ENCODE peak calls at places on chromosome 22, in nine cellular contexts. H is HEK293T; E is COR-L47; B is mesendoderm; X is KBM-7; P is astrocyte of the spinal cord; W is stimulated activated CD8-positive, alpha-beta memory T cell treated with anti-CD3 and anti-CD28 coated beads, Interleukin-7, amount 100 ng/mL, for 1 hour; J is WTC11; T is activated CD4-positive, alpha-beta memory T cell treated with anti-CD3 and anti-CD28 coated beads, Interleukin-2, amount 10 ng/mL, durations not matched to agents 7 days and 5 days. L is an unnamed sample.
A peak's percentile ranks its signal among the peaks of the same experiment; 100 is the strongest.

GRCh38 chr22:43859176-43859575 is 3.1 kb downstream of the SULT4A1 start:
- DNase-seq in H (no peak), X (no peak), W (no peak), E (no peak), P (no peak), T (no peak), B (no peak), J (no peak), L (no peak)

GRCh38 chr22:17105143-17106129 is 15.7 kb downstream of the TMEM121B start:
- DNase-seq in X (no peak), B (no peak), H (no peak), W (no peak), E (no peak), P (no peak), T (no peak), J (no peak), L (peak; percentile 27)

GRCh38 chr22:28279888-28280287 is 360.8 kb upstream of the PITPNB start:
- DNase-seq in T (no peak), P (no peak), J (no peak), B (no peak), X (no peak), E (no peak), H (no peak), W (no peak), L (no peak)

GRCh38 chr22:47850644-47851151 is 1088.2 kb downstream of the TBC1D22A start:
- DNase-seq in B (peak; percentile 66), P (peak; percentile 15), T (no peak), X (no peak), H (no peak), W (no peak), J (no peak), E (peak; percentile 20), L (no peak)

GRCh38 chr22:46546466-46547178 is 9.2 kb upstream of the CELSR1 start:
- DNase-seq in E (no peak), J (no peak), W (no peak), B (no peak), H (no peak), P (peak; percentile 42), T (no peak), X (no peak), L (no peak)

GRCh38 chr22:48236261-48236660 is 1473.8 kb downstream of the TBC1D22A start:
- DNase-seq in H (no peak), T (no peak), B (no peak), E (no peak), X (no peak), W (no peak), P (no peak), J (no peak), L (no peak)

GRCh38 chr22:46072030-46072881 is 78.1 kb upstream of the PPARA start:
- DNase-seq in W (no peak), J (peak; percentile 63), H (peak; percentile 32), E (no peak), P (peak; percentile 57), B (peak; percentile 15), X (peak; percentile 67), T (peak; percentile 51), L (peak; percentile 40)

GRCh38 chr22:37544955-37545702 is 15.2 kb upstream of the CDC42EP1 start:
- DNase-seq in P (peak; percentile 58), H (peak; percentile 82), E (no peak), J (peak; percentile 92), B (peak; percentile 96), W (no peak), T (peak; percentile 73), X (peak; percentile 64), L (peak; percentile 69)

GRCh38 chr22:23233084-23233501 is 52.8 kb downstream of the BCR start:
- DNase-seq in T (no peak), J (no peak), W (no peak), B (peak; percentile 61), P (no peak), X (no peak), E (no peak), H (no peak), L (no peak)

GRCh38 chr22:42343136-42343484 is 72.7 kb upstream of the TCF20 start:
- DNase-seq in B (peak; percentile 62), W (no peak), J (no peak), X (no peak), E (peak; percentile 40), P (no peak), T (no peak), H (no peak), L (no peak)

GRCh38 chr22:44392446-44392921 is 79.7 kb upstream of the SHISAL1 start:
- DNase-seq in J (peak; percentile 7), T (no peak), W (no peak), H (no peak), X (no peak), B (no peak), P (no peak), E (no peak), L (no peak)

GRCh38 chr22:21726650-21727049 is 8.9 kb downstream of the YPEL1 start:
- DNase-seq in T (peak; percentile 54), B (peak; percentile 90), H (peak; percentile 75), E (peak; percentile 88), X (peak; percentile 47), P (no peak), J (peak; percentile 72), W (no peak), L (peak; percentile 75)

GRCh38 chr22:32850591-32851517 is 49.3 kb downstream of the TIMP3 start:
- DNase-seq in W (no peak), B (no peak), T (no peak), P (no peak), E (no peak), H (no peak), J (no peak), X (no peak), L (no peak)

GRCh38 chr22:40556641-40557040 is 79.9 kb downstream of the MRTFA start:
- DNase-seq in P (no peak), H (no peak), E (no peak), X (no peak), J (no peak), T (no peak), W (no peak), B (no peak), L (no peak)

GRCh38 chr22:23245045-23245798 is 64.9 kb downstream of the BCR start:
- DNase-seq in J (no peak), H (no peak), X (no peak), B (no peak), T (no peak), E (no peak), P (peak; percentile 73), W (no peak), L (no peak)

GRCh38 chr22:39530692-39531331 is 1.7 kb downstream of the RPS19BP1 start:
- DNase-seq in J (no peak), X (peak; percentile 66), B (peak; percentile 90), W (no peak), E (peak; percentile 55), H (peak; percentile 46), P (peak; percentile 36), T (no peak), L (no peak)

GRCh38 chr22:47113880-47114415 is 351.5 kb downstream of the TBC1D22A start:
- DNase-seq in X (no peak), B (no peak), J (no peak), E (no peak), T (no peak), P (no peak), W (no peak), H (no peak), L (no peak)

GRCh38 chr22:49366437-49366836 is 461.2 kb downstream of the BRD1 start:
- DNase-seq in X (no peak), W (no peak), B (no peak), E (no peak), P (no peak), H (no peak), J (no peak), T (no peak), L (peak; percentile 12)

GRCh38 chr22:37566903-37567798 is 6.9 kb downstream of the CDC42EP1 start:
- DNase-seq in T (peak; percentile 97), P (peak; percentile 62), X (peak; percentile 91), H (peak; percentile 79), J (peak; percentile 92), B (peak; percentile 85), W (peak; percentile 85), E (peak; percentile 67), L (peak; percentile 89)